ENCODE peak calls at places on chromosomes 13 and 19, in ten cellular contexts. J is gastrocnemius medialis, Y is HCT116, I is upper lobe of left lung, N is HepG2, R is K562, H is A549, F is body of pancreas, S is GM12878, L is heart left ventricle. O is an unnamed sample.
A peak's percentile ranks its signal among the peaks of the same experiment; 100 is the strongest.

GRCh38 chr13:48804836-48805601 is 151.3 kb downstream of the CYSLTR2 start:
- ATAC-seq in J (no peak), Y (no peak), I (no peak), N (no peak), R (no peak), H (no peak), F (no peak), S (no peak), L (no peak), O (no peak)

GRCh38 chr19:15114153-15114540 is 6.9 kb downstream of the SYDE1 start:
- ATAC-seq in J (no peak), Y (no peak), I (no peak), N (no peak), R (no peak), H (peak; percentile 46), F (no peak), S (no peak), L (no peak), O (no peak)

GRCh38 chr19:35559281-35559659 is 4.2 kb downstream of the ATP4A start:
- ATAC-seq in J (no peak), Y (no peak), I (no peak), N (no peak), R (no peak), H (no peak), F (no peak), S (peak; percentile 87), L (no peak), O (no peak)

GRCh38 chr19:3687774-3688706 is 12.2 kb downstream of the PIP5K1C start:
- ATAC-seq in J (no peak), Y (no peak), I (no peak), N (peak; percentile 84), R (peak; percentile 20), H (no peak), F (peak; percentile 50), S (peak; percentile 75), L (peak; percentile 3), O (no peak)

GRCh38 chr19:52646571-52647222 is 8.5 kb upstream of the ZNF83 start:
- ATAC-seq in J (no peak), Y (no peak), I (no peak), N (no peak), R (peak; percentile 65), H (no peak), F (no peak), S (no peak), L (no peak), O (no peak)

GRCh38 chr19:35211545-35212230 is 16.9 kb downstream of the FAM187B start:
- ATAC-seq in J (peak; percentile 64), Y (no peak), I (peak; percentile 68), N (no peak), R (no peak), H (no peak), F (peak; percentile 15), S (no peak), L (peak; percentile 67), O (peak; percentile 66)

GRCh38 chr19:575527-576506 is 3.4 kb downstream of the BSG start:
- ATAC-seq in J (peak; percentile 48), Y (no peak), I (no peak), N (no peak), R (peak; percentile 7), H (peak; percentile 31), F (no peak), S (no peak), L (peak; percentile 69), O (no peak)

GRCh38 chr13:113151745-113152707 is 6.4 kb upstream of the PROZ start:
- ATAC-seq in J (peak; percentile 35), Y (no peak), I (no peak), N (peak; percentile 22), R (peak; percentile 6), H (no peak), F (no peak), S (peak; percentile 36), L (peak; percentile 5), O (peak; percentile 10)

GRCh38 chr13:111561091-111561778 is 240.8 kb downstream of the TEX29 start:
- ATAC-seq in J (no peak), Y (no peak), I (no peak), N (no peak), R (no peak), H (no peak), F (no peak), S (no peak), L (no peak), O (no peak)

GRCh38 chr19:10392120-10392519 is 11.2 kb downstream of the CDC37 start:
- ATAC-seq in J (no peak), Y (no peak), I (no peak), N (no peak), R (no peak), H (no peak), F (no peak), S (no peak), L (no peak), O (no peak)

GRCh38 chr13:30569901-30570576 is 47.7 kb upstream of the USPL1 start:
- ATAC-seq in J (peak; percentile 62), Y (peak; percentile 94), I (no peak), N (peak; percentile 66), R (peak; percentile 42), H (peak; percentile 90), F (peak; percentile 33), S (no peak), L (peak; percentile 60), O (peak; percentile 87)

GRCh38 chr13:41494202-41494601 is 36.9 kb downstream of the RGCC start:
- ATAC-seq in J (peak; percentile 37), Y (no peak), I (no peak), N (no peak), R (no peak), H (no peak), F (no peak), S (no peak), L (peak; percentile 71), O (no peak)

GRCh38 chr19:27794444-27795042 is 1418.4 kb downstream of the UQCRFS1 start:
- ATAC-seq in J (no peak), Y (no peak), I (no peak), N (peak; percentile 15), R (peak; percentile 3), H (peak; percentile 0), F (no peak), S (peak; percentile 3), L (peak; percentile 25), O (no peak)

GRCh38 chr19:27792576-27793127 is 1420.3 kb downstream of the UQCRFS1 start:
- ATAC-seq in J (no peak), Y (no peak), I (no peak), N (no peak), R (no peak), H (no peak), F (no peak), S (no peak), L (no peak), O (no peak)

GRCh38 chr19:27793128-27793643 is 1419.8 kb downstream of the UQCRFS1 start:
- ATAC-seq in J (peak; percentile 87), Y (peak; percentile 91), I (peak; percentile 95), N (peak; percentile 81), R (peak; percentile 92), H (peak; percentile 93), F (peak; percentile 79), S (peak; percentile 92), L (peak; percentile 73), O (peak; percentile 80)

GRCh38 chr19:27795369-27795768 is 1417.6 kb downstream of the UQCRFS1 start:
- ATAC-seq in J (no peak), Y (no peak), I (no peak), N (no peak), R (no peak), H (no peak), F (no peak), S (no peak), L (no peak), O (no peak)

DNA sequence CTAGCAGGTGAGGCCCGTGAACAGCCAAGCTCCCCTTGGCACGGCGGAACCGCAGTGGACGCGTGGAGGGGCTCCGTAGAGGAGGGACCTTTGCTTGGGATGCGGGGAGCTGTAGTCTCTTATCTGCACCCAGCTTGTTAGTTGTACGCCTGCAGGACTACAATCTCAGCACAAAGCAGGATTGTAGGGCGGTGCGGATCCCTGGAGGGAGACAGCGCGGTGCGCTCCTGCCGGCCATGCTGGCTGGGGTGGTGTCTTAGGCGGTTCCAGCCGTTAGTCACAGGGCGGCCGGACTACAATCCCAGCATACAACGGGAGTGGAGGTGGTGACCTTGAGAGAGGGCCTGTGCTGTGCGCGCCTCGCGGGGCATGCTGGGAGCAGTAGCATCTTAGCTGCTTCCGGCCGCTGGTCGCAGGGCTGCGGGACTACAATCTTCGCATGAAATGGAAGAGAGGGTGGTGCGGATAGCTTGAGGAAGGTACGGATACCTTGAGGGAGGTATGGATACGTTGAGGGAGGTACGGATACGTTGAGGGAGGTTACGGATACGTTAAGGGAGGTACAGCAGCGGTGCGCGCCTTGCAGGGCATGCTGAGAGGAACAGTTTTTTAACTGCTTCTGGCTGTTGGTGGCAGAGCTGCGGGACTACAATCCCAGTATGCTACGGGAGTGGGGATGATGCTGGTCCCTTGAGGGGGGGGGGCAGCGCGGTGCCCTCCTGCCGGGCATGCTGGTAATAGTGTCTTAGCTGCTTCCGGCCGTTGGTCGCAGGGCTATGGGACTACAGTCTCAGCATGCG is 1419.1 kb downstream of the UQCRFS1 start:
- ATAC-seq in J (peak; percentile 95), Y (peak; percentile 90), I (peak; percentile 100), N (peak; percentile 97), R (peak; percentile 95), H (peak; percentile 93), F (peak; percentile 95), S (peak; percentile 96), L (peak; percentile 99), O (peak; percentile 98)
- TF ChIP-seq POLR2A in J (peak; percentile 77), Y (peak; percentile 67), I (peak; percentile 30), N (peak; percentile 86), R (peak; percentile 90), H (peak; percentile 92), F (peak; percentile 62), S (peak; percentile 86), L (peak; percentile 45), O (peak; percentile 60)

GRCh38 chr19:57410748-57411671 is at the start of gene ZNF17:
- ATAC-seq in J (peak; percentile 99), Y (peak; percentile 99), I (peak; percentile 99), N (peak; percentile 99), R (peak; percentile 100), H (peak; percentile 100), F (peak; percentile 100), S (peak; percentile 100), L (peak; percentile 100), O (peak; percentile 100)
- H3K27ac ChIP-seq in J (peak within 1 kb of the TSS; percentile 82), Y (peak within 1 kb of the TSS; percentile 35), I (peak within 1 kb of the TSS; percentile 78), N (peak within 1 kb of the TSS; percentile 36), R (peak within 1 kb of the TSS; percentile 59), H (peak within 1 kb of the TSS; percentile 63), F (peak within 1 kb of the TSS; percentile 73), S (peak within 1 kb of the TSS; percentile 25), L (peak within 1 kb of the TSS; percentile 81), O (peak within 1 kb of the TSS; percentile 29)

GRCh38 chr13:71118779-71119364 is 748.1 kb downstream of the DACH1 start:
- ATAC-seq in J (no peak), Y (no peak), I (no peak), N (no peak), R (no peak), H (no peak), F (no peak), S (no peak), L (no peak), O (no peak)

GRCh38 chr13:71117920-71118319 is 749.1 kb downstream of the DACH1 start:
- ATAC-seq in J (no peak), Y (no peak), I (peak; percentile 77), N (no peak), R (no peak), H (no peak), F (no peak), S (no peak), L (no peak), O (no peak)

GRCh38 chr13:71115301-71115700 is 751.7 kb downstream of the DACH1 start:
- ATAC-seq in J (no peak), Y (no peak), I (no peak), N (no peak), R (no peak), H (no peak), F (no peak), S (no peak), L (no peak), O (no peak)
- H3K4me3 ChIP-seq in J (no peak overlapping the region), Y (no peak overlapping the region), I (no peak overlapping the region), N (no peak overlapping the region), R (no peak overlapping the region), H (no peak overlapping the region), F (no peak overlapping the region), S (no peak overlapping the region), L (no peak overlapping the region), O (no peak overlapping the region)

GRCh38 chr19:37905936-37906867 is at the start of gene WDR87:
- ATAC-seq in J (no peak), Y (peak; percentile 38), I (peak; percentile 38), N (peak; percentile 62), R (peak; percentile 12), H (peak; percentile 46), F (peak; percentile 31), S (peak; percentile 21), L (no peak), O (no peak)
- TF ChIP-seq POLR2A in J (no peak), Y (no peak), I (no peak), N (no peak), R (no peak), H (peak; percentile 36), F (no peak), S (no peak), L (no peak), O (no peak)